ENCODE peak calls at places on chromosomes 3 and 15, in ten cellular contexts. T is thoracic aorta, G is ovary, Q is fibroblast of mammary gland, Z is breast epithelium, L is GM10248, V is fibroblast of lung, P is Panc1, K is foreskin fibroblast, O is WTC11. D is an unnamed sample.

GRCh38 chr3:131341761-131342160 is 39.8 kb upstream of the NUDT16 start:
- DNase-seq in T (no peak), P (no peak), K (no peak), L (no peak), Q (no peak), V (no peak), G (no peak), Z (no peak), O (no peak), D (no peak)

GRCh38 chr3:30751610-30752299 is 142.7 kb downstream of the GADL1 start:
- DNase-seq in G (peak), Z (no peak), P (no peak), K (peak), L (peak), T (no peak), V (peak), Q (peak), O (peak), D (peak)

GRCh38 chr15:78907577-78907976 is 34.9 kb downstream of the MORF4L1 start:
- DNase-seq in K (no peak), G (no peak), Q (no peak), L (no peak), T (no peak), V (no peak), Z (no peak), P (no peak), O (peak), D (peak)

GRCh38 chr15:79406191-79406590 is 25.9 kb upstream of the MINAR1 start:
- DNase-seq in P (no peak), Q (no peak), G (no peak), K (no peak), T (no peak), V (no peak), L (no peak), O (no peak), Z (no peak), D (no peak)

GRCh38 chr3:159947220-159947619 is 41.4 kb upstream of the IL12A start:
- DNase-seq in T (no peak), Q (peak), P (no peak), O (no peak), G (no peak), L (no peak), K (peak), Z (no peak), V (peak), D (no peak)

GRCh38 chr15:87959658-87960057 is 296.9 kb downstream of the NTRK3 start:
- DNase-seq in Z (no peak), G (no peak), Q (no peak), L (no peak), T (no peak), K (no peak), P (no peak), O (no peak), V (no peak), D (no peak)

GRCh38 chr3:163773136-163773535 is 1305.2 kb downstream of the SI start:
- DNase-seq in K (no peak), Z (no peak), P (no peak), T (no peak), Q (no peak), G (no peak), L (no peak), O (no peak), V (no peak), D (no peak)

GRCh38 chr3:37862219-37862711 is 585 bp downstream of the CTDSPL start:
- DNase-seq in T (no peak), Q (peak), O (peak), V (peak), G (peak), K (peak), P (no peak), L (no peak), Z (no peak), D (peak)

GRCh38 chr15:33027636-33028035 is 166.9 kb downstream of the FMN1 start:
- DNase-seq in V (no peak), O (no peak), L (no peak), P (no peak), K (no peak), Q (no peak), Z (no peak), G (no peak), T (no peak), D (no peak)

GRCh38 chr3:58422756-58423324 is 10.8 kb downstream of the PDHB start:
- DNase-seq in L (no peak), K (peak), G (no peak), Z (no peak), P (no peak), Q (peak), V (peak), O (no peak), T (no peak), D (no peak)

GRCh38 chr3:58540176-58540863 is 3.3 kb upstream of the ACOX2 start:
- DNase-seq in T (no peak), O (no peak), Q (no peak), Z (peak), L (no peak), G (no peak), K (no peak), V (no peak), P (no peak), D (no peak)

GRCh38 chr3:172312006-172312405 is 136.2 kb downstream of the GHSR start:
- DNase-seq in V (peak), K (peak), L (no peak), Q (peak), T (no peak), O (no peak), Z (no peak), G (no peak), P (no peak), D (no peak)

GRCh38 chr3:42749753-42750231 is 23.3 kb downstream of the CCDC13 start:
- DNase-seq in L (peak), V (peak), T (no peak), G (no peak), Z (no peak), P (no peak), O (peak), K (peak), Q (peak), D (no peak)

GRCh38 chr15:70087708-70088352 is 9.9 kb downstream of the TLE3 start:
- DNase-seq in P (no peak), L (no peak), T (no peak), V (no peak), G (no peak), Q (no peak), K (no peak), Z (no peak), O (no peak), D (no peak)

GRCh38 chr3:87436781-87437543 is 160.6 kb upstream of the POU1F1 start:
- DNase-seq in G (no peak), O (no peak), Z (no peak), T (no peak), Q (no peak), V (no peak), L (no peak), K (peak), P (no peak), D (no peak)

GRCh38 chr3:27228805-27229204 is 140.4 kb downstream of the NEK10 start:
- DNase-seq in V (no peak), K (no peak), G (no peak), Z (no peak), L (no peak), P (no peak), T (no peak), Q (no peak), O (peak), D (no peak)

GRCh38 chr3:40468018-40468417 is 8.9 kb upstream of the ZNF619 start:
- DNase-seq in V (no peak), G (no peak), L (no peak), K (peak), O (no peak), P (no peak), Q (no peak), Z (no peak), T (no peak), D (no peak)

GRCh38 chr15:51051776-51052175 is 42.9 kb downstream of the TNFAIP8L3 start:
- DNase-seq in Z (peak), P (no peak), T (no peak), K (no peak), O (no peak), Q (no peak), G (no peak), V (no peak), L (no peak), D (no peak)

GRCh38 chr3:182375921-182376320 is 417.4 kb upstream of the ATP11B start:
- DNase-seq in K (no peak), Q (no peak), O (no peak), G (no peak), L (no peak), P (no peak), Z (no peak), T (no peak), V (no peak), D (no peak)

GRCh38 chr3:132536442-132537153 is 60.5 kb upstream of the ACKR4 start:
- DNase-seq in V (no peak), G (no peak), O (no peak), Q (peak), K (no peak), P (no peak), T (no peak), L (no peak), Z (no peak), D (no peak)

GRCh38 chr15:82710926-82711490 is 1.3 kb upstream of the AP3B2 start:
- DNase-seq in K (no peak), V (no peak), P (no peak), T (no peak), Z (no peak), O (no peak), L (no peak), Q (no peak), G (no peak), D (no peak)

GRCh38 chr15:59169337-59169736 is 37.3 kb upstream of the LDHAL6B start:
- DNase-seq in V (peak), G (no peak), T (no peak), P (no peak), L (no peak), Q (peak), Z (no peak), K (peak), O (no peak), D (no peak)

GRCh38 chr3:128788268-128788869 is 62.4 kb downstream of the RAB7A start:
- DNase-seq in L (no peak), Q (no peak), V (no peak), T (no peak), O (no peak), K (no peak), G (no peak), Z (no peak), P (no peak), D (no peak)

GRCh38 chr15:83158393-83158792 is 49.2 kb downstream of the HDGFL3 start:
- DNase-seq in V (no peak), Q (no peak), G (no peak), K (peak), Z (no peak), L (no peak), T (no peak), O (no peak), P (no peak), D (no peak)

GRCh38 chr3:159814161-159814560 is 174.5 kb upstream of the IL12A start:
- DNase-seq in K (peak), V (no peak), Z (no peak), Q (no peak), T (no peak), G (no peak), P (no peak), L (no peak), O (peak), D (peak)

GRCh38 chr3:72628065-72628464 is 220.2 kb downstream of the SHQ1 start:
- DNase-seq in Q (no peak), Z (peak), L (no peak), T (no peak), O (no peak), K (no peak), V (no peak), P (no peak), G (no peak), D (no peak)

GRCh38 chr15:51846463-51847230 is 17.2 kb downstream of the TMOD3 start:
- DNase-seq in Z (no peak), G (no peak), T (no peak), K (peak), O (no peak), V (peak), L (no peak), Q (peak), P (no peak), D (no peak)

GRCh38 chr15:45849136-45849535 is 214.3 kb downstream of the SQOR start:
- DNase-seq in O (no peak), G (no peak), P (no peak), V (no peak), K (no peak), L (no peak), T (no peak), Z (no peak), Q (no peak), D (no peak)

GRCh38 chr15:96209285-96209735 is 121.2 kb upstream of the NR2F2 start:
- DNase-seq in L (no peak), T (no peak), P (no peak), K (no peak), Z (no peak), V (no peak), G (no peak), O (no peak), Q (no peak), D (no peak)

GRCh38 chr15:101258238-101259144 is 6.6 kb upstream of the CHSY1 start:
- DNase-seq in P (peak), V (peak), O (peak), K (peak), T (no peak), Z (no peak), L (peak), Q (peak), G (peak), D (peak)

GRCh38 chr15:39458131-39458530 is 122.7 kb upstream of the THBS1 start:
- DNase-seq in T (no peak), K (no peak), O (no peak), Q (no peak), L (no peak), V (no peak), Z (no peak), G (no peak), P (no peak), D (no peak)

GRCh38 chr3:42846682-42847522 is 28.8 kb downstream of the CYP8B1 start:
- DNase-seq in L (peak), G (no peak), K (no peak), O (no peak), Z (no peak), T (no peak), V (no peak), Q (no peak), P (no peak), D (no peak)

GRCh38 chr3:70916375-70917055 is 604.1 kb upstream of the MDFIC2 start:
- DNase-seq in G (no peak), K (peak), O (no peak), Q (no peak), V (no peak), P (no peak), T (no peak), L (no peak), Z (no peak), D (no peak)

GRCh38 chr3:140023616-140024530 is 88.9 kb downstream of the CLSTN2 start:
- DNase-seq in L (no peak), T (no peak), Q (no peak), G (peak), K (no peak), Z (no peak), P (no peak), V (no peak), O (no peak), D (no peak)

GRCh38 chr15:23467110-23467600 is 20.1 kb upstream of the GOLGA6L2 start:
- DNase-seq in T (no peak), G (no peak), O (no peak), V (peak), Q (peak), K (peak), Z (no peak), P (peak), L (peak), D (no peak)

GRCh38 chr3:115072265-115073008 is 74.7 kb downstream of the ZBTB20 start:
- DNase-seq in Q (peak), G (no peak), K (peak), O (no peak), L (no peak), T (no peak), V (peak), P (no peak), Z (no peak), D (no peak)

DNA sequence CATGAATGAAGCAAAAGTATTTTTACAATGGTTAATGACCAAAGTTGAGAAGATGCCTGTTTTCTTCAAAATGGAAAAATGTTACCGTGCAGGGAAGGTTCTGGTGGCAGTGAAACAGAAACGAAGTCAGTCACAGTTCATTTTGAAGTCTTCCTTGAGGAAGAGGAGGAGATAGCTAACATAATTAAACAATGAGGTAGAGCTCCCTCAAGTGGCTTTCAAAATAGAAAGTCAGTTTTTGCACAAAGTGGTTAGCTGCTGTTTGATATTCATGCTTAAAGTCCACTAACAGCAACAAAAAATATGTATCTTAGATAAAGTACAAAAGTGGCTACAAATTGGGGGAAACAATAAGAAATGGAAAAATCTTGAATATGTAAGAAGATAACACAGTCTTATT is 87.3 kb downstream of the TFG start:
- DNase-seq in Q (peak), Z (no peak), T (no peak), V (peak), K (peak), G (no peak), O (no peak), P (no peak), L (peak), D (no peak)
- TF ChIP-seq CTCF in Q (peak), Z (no peak), T (peak), V (peak), K (peak), G (no peak), O (no peak), P (peak), L (peak), D (no peak)

DNA sequence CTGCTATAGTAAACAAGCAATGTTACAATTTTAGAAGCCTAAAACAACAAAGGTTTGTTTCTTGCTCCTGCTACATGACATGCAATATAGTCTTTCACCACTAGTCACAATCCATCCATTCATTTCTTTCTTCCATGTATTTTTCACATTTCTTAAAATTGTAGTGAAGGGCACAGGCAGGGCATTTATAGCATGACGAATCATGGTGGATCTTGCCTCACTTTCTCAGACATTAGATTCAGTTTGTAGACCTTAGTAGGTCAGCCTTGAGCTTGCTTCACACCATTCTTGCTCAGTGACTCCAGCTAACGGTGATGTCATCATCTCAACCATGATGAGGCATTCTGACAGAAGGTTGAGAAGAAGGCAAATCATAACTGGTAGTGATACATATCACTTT is 546.8 kb downstream of the TBL1XR1 start:
- DNase-seq in P (no peak), L (no peak), K (peak), Z (no peak), O (no peak), V (peak), Q (peak), G (no peak), T (no peak), D (no peak)
- TF ChIP-seq CTCF in P (peak), L (no peak), K (no peak), Z (no peak), O (no peak), V (no peak), Q (peak), G (no peak), T (no peak), D (peak)

DNA sequence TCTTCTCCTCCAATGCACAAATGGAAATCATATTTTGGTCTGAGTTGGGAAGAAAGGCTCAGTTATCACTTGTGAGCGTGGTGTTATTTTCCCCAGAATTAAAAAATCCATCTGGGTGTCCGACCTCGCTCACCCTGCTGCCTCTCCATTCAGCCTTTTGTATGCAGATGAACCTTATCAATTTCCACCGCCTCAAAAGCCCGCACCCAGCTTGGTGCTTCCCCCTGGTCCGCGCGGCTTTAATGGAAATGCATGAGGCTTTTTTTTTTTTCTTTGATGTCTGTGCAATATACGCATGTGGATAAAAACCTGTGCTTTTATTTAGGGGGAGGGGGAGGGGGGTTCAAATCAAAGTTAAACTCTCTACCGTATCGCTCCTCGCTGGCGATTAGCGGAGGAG is 121.8 kb upstream of the SOX14 start:
- DNase-seq in T (no peak), V (no peak), Q (no peak), G (no peak), K (no peak), P (no peak), Z (no peak), L (no peak), O (no peak), D (no peak)
- TF ChIP-seq CTCF in T (no peak), V (no peak), Q (no peak), G (no peak), K (no peak), P (no peak), Z (no peak), L (no peak), O (no peak), D (no peak)

GRCh38 chr3:45041666-45042065 is 15.6 kb downstream of the CLEC3B start:
- DNase-seq in T (no peak), P (no peak), Z (no peak), V (no peak), K (peak), Q (no peak), G (no peak), O (no peak), L (no peak), D (no peak)

GRCh38 chr3:45038096-45038455 is 12.0 kb downstream of the CLEC3B start:
- DNase-seq in L (no peak), O (no peak), P (no peak), G (no peak), T (no peak), Z (no peak), K (no peak), Q (no peak), V (no peak), D (no peak)

GRCh38 chr3:45048244-45048643 is 22.1 kb downstream of the CLEC3B start:
- DNase-seq in K (peak), O (no peak), L (no peak), V (no peak), Q (peak), Z (no peak), G (no peak), P (no peak), T (no peak), D (no peak)

GRCh38 chr3:45042162-45042561 is 16.1 kb downstream of the CLEC3B start:
- DNase-seq in V (no peak), P (no peak), Q (no peak), T (no peak), L (no peak), K (no peak), G (no peak), O (no peak), Z (no peak), D (no peak)

GRCh38 chr3:45043715-45044299 is 17.7 kb downstream of the CLEC3B start:
- DNase-seq in P (no peak), Q (peak), K (peak), V (peak), L (no peak), Z (no peak), T (no peak), G (no peak), O (no peak), D (no peak)
- TF ChIP-seq CTCF in P (no peak), Q (peak), K (peak), V (peak), L (no peak), Z (no peak), T (peak), G (no peak), O (no peak), D (no peak)